ENCODE peak calls at places on chromosomes 2 and 18, in four cellular contexts. W is left ventricle myocardium inferior, O is spleen, N is stomach. D is an unnamed sample. For H3K9me3 and H3K4me1, the result is how much of the 10 kb centered on the place peaks cover.

GRCh38 chr2:230794472-230794871 is 70.3 kb upstream of the ITM2C start:
- DNase-seq in W (no peak), O (no peak), N (no peak), D (no peak)

GRCh38 chr2:128986026-128986720 is 667.5 kb upstream of the HS6ST1 start:
- DNase-seq in W (no peak), O (no peak), N (no peak), D (no peak)

GRCh38 chr2:236261452-236261851 is 2.8 kb downstream of the ASB18 start:
- DNase-seq in W (no peak), O (no peak), N (no peak), D (no peak)

GRCh38 chr2:28613181-28613580 is 117.3 kb downstream of the PLB1 start:
- DNase-seq in W (no peak), O (peak), N (no peak), D (no peak)

GRCh38 chr2:202307690-202308089 is 42.1 kb downstream of the NOP58 start:
- DNase-seq in W (no peak), O (no peak), N (no peak), D (no peak)

GRCh38 chr2:224958466-224958857 is 83.8 kb downstream of the DOCK10 start:
- DNase-seq in W (no peak), O (no peak), N (no peak), D (no peak)

GRCh38 chr18:26225915-26226228 is 373 bp upstream of the TAF4B start:
- DNase-seq in W (no peak), O (no peak), N (no peak), D (no peak)

GRCh38 chr2:217835931-217836881 is 166.6 kb downstream of the TNS1 start:
- DNase-seq in W (peak), O (no peak), N (no peak), D (no peak)

GRCh38 chr2:148020358-148021058 is at the start of gene ORC4:
- DNase-seq in W (peak), O (peak), N (peak), D (peak)

GRCh38 chr2:113053666-113054435 is 1.2 kb upstream of the IL36B start:
- DNase-seq in W (no peak), O (no peak), N (no peak), D (no peak)
- H3K9me3 ChIP-seq in W (under half), O (under half), N (under half), D (under half)

DNA sequence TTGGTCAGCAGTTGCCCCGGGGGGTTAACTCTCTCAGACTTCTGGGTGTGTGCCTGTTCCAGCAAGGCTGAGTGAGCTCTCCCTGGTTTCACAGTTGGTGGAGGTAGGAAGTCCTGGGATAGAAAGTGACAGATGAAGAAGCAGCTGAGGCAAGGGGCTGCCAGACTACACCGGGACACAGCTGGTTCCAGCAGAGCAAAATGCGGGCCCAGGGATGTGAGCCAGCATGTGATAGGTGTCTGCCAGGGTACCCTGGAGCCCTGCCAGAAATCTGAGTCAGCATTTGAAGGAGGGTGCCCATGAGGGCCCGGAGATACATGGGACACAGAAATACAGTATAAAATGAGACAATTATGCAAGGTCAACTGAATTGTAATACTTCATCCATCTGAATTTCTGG is 79.3 kb upstream of the LGALSL start:
- DNase-seq in W (peak), O (no peak), N (peak), D (no peak)
- H3K4me1 ChIP-seq in W (under half), O (under half), N (under half), D (under half)

DNA sequence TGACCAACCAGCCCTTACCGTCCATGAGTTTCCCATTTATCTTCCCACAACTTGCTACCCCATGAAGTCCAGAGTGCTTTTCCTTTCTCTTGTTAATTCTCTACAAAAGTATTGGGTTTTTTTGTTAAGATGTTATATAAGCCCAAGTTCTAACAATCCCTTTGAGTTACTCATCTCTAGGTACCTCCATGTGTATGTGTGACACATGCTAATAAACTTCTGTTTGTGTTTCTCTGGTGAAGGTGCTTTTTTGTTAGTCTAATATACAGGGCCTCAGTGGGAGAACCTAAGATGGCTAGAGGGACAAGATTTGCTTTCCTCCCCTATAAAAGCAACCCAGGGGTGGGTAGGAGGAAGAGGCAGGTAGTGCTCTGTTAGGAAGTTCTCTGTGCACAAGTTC is 31.8 kb upstream of the RMDN2 start:
- DNase-seq in W (no peak), O (no peak), N (no peak), D (no peak)
- H3K27ac ChIP-seq in W (no peak), O (peak), N (no peak), D (no peak)

GRCh38 chr18:14924226-14924625 is 176.3 kb downstream of the ANKRD30B start:
- DNase-seq in W (no peak), O (no peak), N (no peak), D (no peak)
- H3K9me3 ChIP-seq in W (under half), O (under half), N (under half), D (under half)

GRCh38 chr2:69575926-69576325 is 67.6 kb downstream of the AAK1 start:
- DNase-seq in W (no peak), O (no peak), N (no peak), D (no peak)
- H3K4me1 ChIP-seq in W (half or more), O (under half), N (half or more), D (under half)

GRCh38 chr18:50866765-50867164 is 12.2 kb upstream of the ME2 start:
- DNase-seq in W (no peak), O (no peak), N (no peak), D (no peak)

GRCh38 chr18:50871846-50872245 is 7.1 kb upstream of the ME2 start:
- DNase-seq in W (no peak), O (no peak), N (no peak), D (no peak)

GRCh38 chr18:50870138-50870845 is 8.6 kb upstream of the ME2 start:
- DNase-seq in W (no peak), O (no peak), N (no peak), D (peak)

GRCh38 chr18:50863840-50864239 is 15.1 kb upstream of the ME2 start:
- DNase-seq in W (no peak), O (no peak), N (no peak), D (no peak)

GRCh38 chr18:50869150-50869549 is 9.8 kb upstream of the ME2 start:
- DNase-seq in W (no peak), O (no peak), N (no peak), D (no peak)
- H3K27ac ChIP-seq in W (no peak), O (no peak), N (no peak), D (no peak)

GRCh38 chr2:52639692-52640091 is 1127.9 kb upstream of the CHAC2 start:
- DNase-seq in W (no peak), O (no peak), N (no peak), D (no peak)
- H3K9me3 ChIP-seq in W (under half), O (under half), N (under half), D (under half)

GRCh38 chr18:58354791-58355190 is 274.1 kb downstream of the ALPK2 start:
- DNase-seq in W (no peak), O (no peak), N (no peak), D (no peak)
- H3K4me1 ChIP-seq in W (under half), O (under half), N (under half), D (under half)